ENCODE peak calls at places on chromosome 21, in six cellular contexts. Z is HL-60, M is breast epithelium, H is tibial artery, J is sigmoid colon, A is Panc1. I is an unnamed sample.

GRCh38 chr21:35159881-35160280 is 110.8 kb upstream of the RUNX1 start:
- DNase-seq in H (no peak), Z (no peak), M (no peak), A (no peak), J (no peak), I (no peak)

GRCh38 chr21:30577766-30578165 is 12.4 kb downstream of the KRTAP22-2 start:
- DNase-seq in J (no peak), M (no peak), H (no peak), Z (no peak), A (no peak), I (no peak)

GRCh38 chr21:29448766-29449165 is 150.0 kb downstream of the BACH1 start:
- DNase-seq in Z (no peak), M (no peak), H (no peak), A (no peak), J (no peak), I (no peak)

GRCh38 chr21:46368533-46369285 is 44.8 kb downstream of the PCNT start:
- DNase-seq in A (no peak), Z (peak; percentile 18), M (no peak), H (no peak), J (no peak), I (no peak)

GRCh38 chr21:31426235-31426797 is 82.3 kb upstream of the TIAM1 start:
- DNase-seq in M (no peak), H (no peak), J (no peak), A (no peak), Z (no peak), I (no peak)

GRCh38 chr21:36288651-36289243 is 31.2 kb upstream of the MORC3 start:
- DNase-seq in J (no peak), H (no peak), M (no peak), Z (no peak), A (no peak), I (no peak)

GRCh38 chr21:20639026-20639425 is 359.2 kb upstream of the NCAM2 start:
- DNase-seq in Z (no peak), A (no peak), H (no peak), M (no peak), J (no peak), I (no peak)

GRCh38 chr21:34517491-34518245 is 5.7 kb upstream of the KCNE1 start:
- DNase-seq in M (no peak), Z (peak; percentile 92), J (no peak), H (no peak), A (no peak), I (no peak)

GRCh38 chr21:17359781-17360180 is 153.1 kb upstream of the CXADR start:
- DNase-seq in A (no peak), J (no peak), H (no peak), Z (no peak), M (no peak), I (no peak)

GRCh38 chr21:31959881-31960280 is 87.1 kb downstream of the HUNK start:
- DNase-seq in J (no peak), Z (no peak), M (no peak), A (no peak), H (no peak), I (no peak)

GRCh38 chr21:8992731-8993174 is 1528.6 kb upstream of the TPTE start:
- DNase-seq in J (peak; percentile 65), A (peak; percentile 70), Z (no peak), M (no peak), H (no peak), I (peak; percentile 91)

GRCh38 chr21:46128106-46128982 is 27.0 kb downstream of the FTCD start:
- DNase-seq in A (no peak), J (peak; percentile 65), H (peak; percentile 65), Z (no peak), M (no peak), I (no peak)

GRCh38 chr21:35412231-35412630 is 363.1 kb upstream of the RUNX1 start:
- DNase-seq in A (no peak), J (no peak), M (no peak), H (no peak), Z (no peak), I (no peak)

GRCh38 chr21:31258073-31258472 is 86.0 kb downstream of the TIAM1 start:
- DNase-seq in H (no peak), J (no peak), Z (no peak), A (no peak), M (no peak), I (no peak)

GRCh38 chr21:30839304-30839703 is 9.7 kb upstream of the KRTAP7-1 start:
- DNase-seq in H (no peak), A (no peak), J (no peak), Z (peak; percentile 21), M (no peak), I (no peak)

GRCh38 chr21:34946385-34947121 is 102.5 kb downstream of the RUNX1 start:
- DNase-seq in M (no peak), Z (peak; percentile 70), A (no peak), H (no peak), J (no peak), I (no peak)

GRCh38 chr21:16597768-16598167 is 868.0 kb downstream of the USP25 start:
- DNase-seq in H (no peak), Z (no peak), A (no peak), M (no peak), J (no peak), I (no peak)

GRCh38 chr21:40215941-40216340 is 348.7 kb downstream of the PCP4 start:
- DNase-seq in Z (no peak), H (no peak), J (no peak), M (peak; percentile 54), A (no peak), I (no peak)

GRCh38 chr21:31732538-31732864 is 583 bp upstream of the SCAF4 start:
- DNase-seq in M (no peak), Z (no peak), H (no peak), J (no peak), A (no peak), I (no peak)

DNA sequence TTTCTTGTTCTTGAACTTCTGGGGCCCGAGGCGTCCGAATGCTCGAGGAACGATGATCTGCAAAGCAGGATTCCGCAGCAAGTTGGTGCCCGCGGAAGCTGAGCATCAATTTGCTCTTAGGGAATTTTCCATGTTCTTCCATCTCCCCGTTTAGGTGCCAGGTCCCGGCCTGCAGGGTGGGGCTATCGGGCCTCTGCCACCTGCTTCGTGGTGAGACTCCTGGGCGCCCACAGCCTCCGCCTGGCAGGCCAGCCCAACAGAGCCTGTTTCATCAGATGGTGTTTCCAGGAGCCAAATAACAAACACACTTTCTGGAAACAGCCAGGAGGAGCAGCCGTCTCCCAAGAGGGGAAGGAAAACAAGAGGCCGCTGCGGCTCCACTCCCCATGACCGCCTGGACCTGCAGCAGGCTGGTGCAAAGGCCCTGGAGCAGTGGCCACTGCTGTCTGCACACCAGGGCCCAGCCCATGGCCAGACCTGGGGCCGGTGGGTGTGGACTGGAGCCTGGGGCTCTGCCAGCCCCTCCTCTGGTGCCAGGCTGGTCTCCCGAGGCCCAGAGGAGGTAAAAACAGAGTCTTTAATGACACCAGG is 54.8 kb downstream of the SLX9 start:
- DNase-seq in H (peak; percentile 84), A (no peak), M (peak; percentile 94), J (peak; percentile 87), Z (no peak), I (no peak)
- H3K27ac ChIP-seq in H (peak overlapping the region; percentile 78), A (no peak overlapping the region), M (peak overlapping the region; percentile 83), J (peak overlapping the region; percentile 78), Z (no peak overlapping the region), I (no peak overlapping the region)

DNA sequence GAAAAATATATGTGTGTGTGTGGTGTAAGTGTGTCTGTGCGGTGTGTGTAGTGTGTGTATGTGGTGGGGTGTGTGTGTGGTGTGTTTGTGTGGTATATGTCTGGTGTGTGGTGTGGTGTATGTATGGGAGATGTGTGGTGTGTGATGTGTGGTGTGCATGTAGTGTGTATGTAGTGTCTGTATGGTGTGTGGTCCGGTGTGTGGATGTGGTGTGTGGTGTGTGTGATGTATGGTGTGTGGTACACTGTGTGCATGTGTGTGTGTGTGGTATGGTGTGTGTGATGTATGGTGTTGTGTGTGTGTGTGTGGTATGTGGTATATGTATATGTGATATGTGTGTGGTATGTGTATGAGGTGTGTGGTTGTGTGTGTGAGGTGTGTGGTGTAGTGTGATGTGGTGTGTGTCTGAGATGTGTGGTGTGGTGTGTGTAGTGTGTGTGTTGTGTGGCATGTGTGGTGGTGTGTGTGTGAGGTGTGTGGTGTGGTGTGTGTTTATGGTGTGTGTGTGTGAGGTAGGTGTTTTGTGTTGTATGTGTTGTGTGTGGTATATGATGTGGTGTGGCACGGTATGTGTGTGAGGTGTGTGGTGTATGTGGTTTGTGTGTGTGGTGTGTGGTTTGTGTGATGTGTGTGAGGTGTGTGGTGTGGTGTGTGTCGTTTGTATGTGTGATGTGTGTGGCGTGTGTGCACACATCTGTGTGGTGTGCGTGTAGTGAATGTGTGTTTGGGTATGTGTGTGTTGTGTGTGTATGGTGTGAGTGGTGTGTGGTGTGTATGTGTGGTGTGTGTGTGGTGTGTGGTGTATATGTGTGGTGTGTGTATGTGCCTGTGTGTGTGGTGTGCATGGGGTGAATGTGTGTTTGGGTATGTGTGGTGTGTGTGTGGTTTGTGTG is 35.3 kb upstream of the ABCG1 start:
- DNase-seq in Z (no peak), J (no peak), A (no peak), M (peak; percentile 5), H (no peak), I (no peak)
- H3K4me3 ChIP-seq in Z (no peak overlapping the region), J (no peak overlapping the region), A (no peak overlapping the region), M (no peak overlapping the region), H (no peak overlapping the region), I (no peak overlapping the region)

GRCh38 chr21:37407719-37408455 is 41.3 kb downstream of the DYRK1A start:
- DNase-seq in J (no peak), Z (no peak), H (no peak), A (no peak), M (no peak), I (no peak)

GRCh38 chr21:37405629-37406028 is 39.1 kb downstream of the DYRK1A start:
- DNase-seq in A (no peak), M (no peak), J (no peak), Z (no peak), H (no peak), I (no peak)

GRCh38 chr21:37410639-37411038 is 44.1 kb downstream of the DYRK1A start:
- DNase-seq in J (no peak), A (no peak), H (no peak), M (no peak), Z (no peak), I (no peak)

GRCh38 chr21:37412603-37413360 is 46.2 kb downstream of the DYRK1A start:
- DNase-seq in Z (no peak), H (no peak), J (no peak), A (no peak), M (no peak), I (no peak)

DNA sequence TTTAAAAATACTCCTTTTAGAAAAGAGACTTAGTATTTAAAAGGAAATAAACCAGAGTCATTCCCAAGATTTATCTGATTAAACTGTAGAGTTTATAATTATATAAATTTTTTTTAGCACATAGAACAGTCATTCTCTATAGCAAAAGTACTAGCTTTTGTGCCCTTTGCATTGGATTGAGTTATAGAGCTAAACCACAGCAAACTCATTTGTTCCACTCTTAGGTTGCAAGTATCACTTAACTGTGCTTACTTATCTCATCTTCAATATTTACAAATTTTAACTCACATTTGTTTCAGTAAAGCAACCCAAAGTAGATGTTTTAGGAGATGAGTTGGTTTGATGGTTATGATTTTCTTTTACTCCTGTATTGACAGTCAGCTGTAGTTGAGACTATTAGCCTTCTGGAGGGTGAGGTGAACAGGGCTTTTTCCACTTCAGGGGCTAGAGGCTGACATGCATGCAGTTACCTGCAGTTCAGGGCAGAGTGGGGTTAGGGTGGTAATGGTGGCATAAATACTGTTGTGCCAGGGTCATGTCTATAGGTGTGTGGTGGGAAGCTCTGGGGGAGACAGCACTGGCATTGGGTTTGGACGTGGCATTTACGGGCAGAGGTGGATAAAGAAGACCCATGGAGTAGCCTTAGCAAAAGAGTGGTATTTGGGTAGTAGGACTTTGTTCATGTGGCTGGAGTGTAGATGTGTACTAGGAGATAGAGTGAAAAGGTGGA is 42.1 kb downstream of the DYRK1A start:
- DNase-seq in H (no peak), M (no peak), Z (no peak), J (no peak), A (no peak), I (no peak)
- H3K27ac ChIP-seq in H (no peak overlapping the region), M (no peak overlapping the region), Z (no peak overlapping the region), J (no peak overlapping the region), A (no peak overlapping the region), I (no peak overlapping the region)

GRCh38 chr21:14543983-14544382 is 2.1 kb downstream of the SAMSN1 start:
- DNase-seq in J (no peak), H (no peak), Z (no peak), M (no peak), A (no peak), I (no peak)
- H3K4me3 ChIP-seq in J (peak overlapping the region; percentile 22), H (no peak overlapping the region), Z (peak overlapping the region; percentile 54), M (peak overlapping the region; percentile 19), A (no peak overlapping the region), I (no peak overlapping the region)